ENCODE peak calls at places on chromosome 12, in four cellular contexts. L is SK-N-SH, B is K562, S is GM12878. J is an unnamed sample.

GRCh38 chr12:120725151-120725658 is 421 bp upstream of the ACADS start:
- DNase-seq in L (no peak), B (no peak), S (no peak), J (no peak)

GRCh38 chr12:19211802-19212201 is 82.3 kb downstream of the PLEKHA5 start:
- DNase-seq in L (no peak), B (no peak), S (no peak), J (no peak)

GRCh38 chr12:13256705-13257045 is 60.1 kb downstream of the EMP1 start:
- DNase-seq in L (no peak), B (no peak), S (no peak), J (no peak)

GRCh38 chr12:122862110-122862634 is 26.9 kb downstream of the HIP1R start:
- DNase-seq in L (peak), B (no peak), S (no peak), J (no peak)

GRCh38 chr12:105281694-105282049 is 45.7 kb upstream of the APPL2 start:
- DNase-seq in L (no peak), B (no peak), S (no peak), J (no peak)

GRCh38 chr12:31728289-31728916 is 418 bp downstream of the AMN1 start:
- DNase-seq in L (peak), B (peak), S (no peak), J (peak)

GRCh38 chr12:64937466-64937865 is 113.0 kb downstream of the TBC1D30 start:
- DNase-seq in L (no peak), B (no peak), S (no peak), J (no peak)

GRCh38 chr12:109885616-109886015 is 5.3 kb upstream of the GLTP start:
- DNase-seq in L (no peak), B (no peak), S (no peak), J (no peak)

GRCh38 chr12:102172436-102172835 is 25.2 kb downstream of the PMCH start:
- DNase-seq in L (no peak), B (no peak), S (no peak), J (no peak)

GRCh38 chr12:103800252-103800771 is 40.7 kb downstream of the NT5DC3 start:
- DNase-seq in L (peak), B (peak), S (no peak), J (no peak)

DNA sequence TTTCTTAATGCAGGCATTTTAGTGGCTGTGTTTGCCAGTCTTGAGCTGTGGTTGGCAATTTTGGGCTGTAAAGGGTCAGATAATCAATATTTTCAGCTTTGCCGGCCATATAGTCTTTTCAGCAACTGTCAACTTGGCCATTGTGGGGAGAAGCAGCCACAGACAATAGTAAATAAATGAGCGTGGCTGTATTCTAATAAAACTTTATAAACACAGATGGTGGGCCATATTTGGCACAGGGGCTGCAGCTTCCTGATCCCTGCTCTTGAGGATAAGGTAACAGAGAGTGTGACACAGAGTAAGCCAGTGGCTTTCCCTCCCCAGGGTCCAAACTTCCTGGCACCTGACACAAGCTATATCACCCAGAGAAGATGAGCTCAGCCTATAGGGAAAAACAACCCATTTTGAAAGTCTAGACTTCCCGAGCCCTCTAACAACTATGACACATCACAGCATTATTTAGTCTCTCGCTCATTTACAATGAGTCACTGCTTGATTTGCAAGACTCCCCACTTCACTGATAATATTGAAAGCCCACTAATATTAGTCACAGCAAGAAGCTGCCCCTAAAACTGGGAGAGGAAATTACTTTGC is 163.1 kb upstream of the TMPO start:
- DNase-seq in L (no peak), B (no peak), S (no peak), J (peak)
- TF ChIP-seq NRF1 in L (no peak), B (no peak), S (no peak), J (no peak)

DNA sequence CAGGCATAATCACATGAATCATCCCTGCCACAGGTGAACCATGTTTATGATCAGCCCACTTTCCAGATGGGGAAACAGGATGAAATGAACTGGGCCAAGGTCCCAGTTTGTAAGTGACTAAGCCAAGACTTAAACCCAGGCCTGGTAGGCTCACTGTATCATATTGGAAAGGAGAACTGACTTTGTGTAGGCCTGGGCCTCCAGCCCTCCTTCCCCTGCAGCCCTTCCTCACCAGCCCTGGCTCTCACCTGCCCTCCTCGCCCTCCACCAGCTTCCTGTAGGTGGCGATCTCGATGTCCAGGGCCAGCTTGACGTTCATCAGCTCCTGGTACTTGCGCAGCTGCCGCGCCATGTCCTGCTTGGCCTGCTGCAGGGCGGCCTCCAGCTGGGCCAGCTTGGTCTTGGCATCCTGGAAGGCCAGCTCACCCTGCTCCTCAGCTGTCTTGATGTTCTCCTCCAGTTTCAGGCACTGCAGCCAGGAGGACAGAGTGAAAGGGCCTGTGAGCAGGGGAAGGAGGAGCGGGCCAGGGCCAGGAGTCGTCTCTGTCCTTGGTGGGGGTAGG is 19.8 kb downstream of the KRT80 start:
- DNase-seq in L (no peak), B (peak), S (no peak), J (peak)
- TF ChIP-seq NRF1 in L (no peak), B (peak), S (no peak), J (no peak)

GRCh38 chr12:57887631-57888406 is 41.3 kb upstream of the CTDSP2 start:
- DNase-seq in L (peak), B (no peak), S (no peak), J (no peak)
- TF ChIP-seq NRF1 in L (peak), B (peak), S (no peak), J (no peak)

GRCh38 chr12:47433876-47434275 is 272.0 kb downstream of the RPAP3 start:
- DNase-seq in L (no peak), B (no peak), S (no peak), J (no peak)
- TF ChIP-seq NRF1 in L (no peak), B (no peak), S (no peak), J (no peak)